ENCODE peak calls at places on chromosomes 4 and X, in eight cellular contexts. K is cardiac muscle cell, P is lung, B is epithelial cell of esophagus, T is nephron progenitor cell, J is mesothelial cell of epicardium, C is omental fat pad, V is K562. N is an unnamed sample.

GRCh38 chrX:345020-345925 is 26.7 kb upstream of the GTPBP6 start:
- DNase-seq in C (no peak), K (no peak), P (no peak), V (no peak), J (no peak), T (no peak), B (no peak), N (no peak)

GRCh38 chr4:54228064-54228527 is 997 bp upstream of the PDGFRA start:
- DNase-seq in T (peak), C (peak), J (peak), B (peak), V (peak), P (peak), K (peak), N (peak)

GRCh38 chr4:48780867-48781219 is 764 bp upstream of the FRYL start:
- DNase-seq in J (no peak), V (peak), B (peak), P (no peak), T (no peak), C (no peak), K (no peak), N (peak)

GRCh38 chr4:26050212-26050643 is 136.2 kb downstream of the SMIM20 start:
- DNase-seq in P (peak), J (no peak), C (peak), K (no peak), V (no peak), B (no peak), T (no peak), N (no peak)

GRCh38 chr4:183471960-183472708 is 27.7 kb downstream of the CDKN2AIP start:
- DNase-seq in K (peak), C (peak), P (peak), J (peak), T (peak), B (peak), V (peak), N (peak)

GRCh38 chr4:152698012-152698499 is 18.3 kb upstream of the TMEM154 start:
- DNase-seq in T (no peak), J (no peak), C (no peak), K (no peak), V (no peak), B (no peak), P (no peak), N (no peak)

GRCh38 chr4:4524364-4524763 is 17.5 kb downstream of the STX18 start:
- DNase-seq in J (no peak), B (no peak), P (no peak), C (no peak), V (peak), T (peak), K (peak), N (no peak)

GRCh38 chr4:151917145-151917775 is 156.5 kb upstream of the GATB start:
- DNase-seq in B (no peak), V (no peak), P (no peak), J (no peak), T (no peak), C (no peak), K (no peak), N (peak)

GRCh38 chr4:41124916-41125548 is 89.3 kb downstream of the APBB2 start:
- DNase-seq in J (no peak), P (peak), B (peak), V (no peak), T (no peak), C (no peak), K (no peak), N (no peak)

GRCh38 chr4:126986005-126986404 is 646.8 kb upstream of the INTU start:
- DNase-seq in T (no peak), C (no peak), P (no peak), V (no peak), B (no peak), K (no peak), J (no peak), N (no peak)

GRCh38 chrX:25527596-25527995 is 511.8 kb upstream of the ARX start:
- DNase-seq in B (no peak), J (no peak), K (no peak), T (no peak), P (no peak), C (no peak), V (no peak), N (no peak)

GRCh38 chr4:90833698-90834097 is 706.5 kb downstream of the CCSER1 start:
- DNase-seq in K (no peak), T (no peak), B (no peak), P (no peak), J (no peak), C (no peak), V (no peak), N (no peak)

GRCh38 chrX:56232221-56233082 is at the start of gene KLF8:
- DNase-seq in C (no peak), B (peak), P (peak), J (no peak), V (peak), T (peak), K (peak), N (no peak)

GRCh38 chrX:17375631-17376380 is 806 bp downstream of the NHS start:
- DNase-seq in J (peak), P (no peak), B (peak), V (no peak), C (no peak), T (peak), K (peak), N (no peak)

GRCh38 chr4:180541678-180542077 is 1701.5 kb upstream of the TENM3 start:
- DNase-seq in K (no peak), B (no peak), C (no peak), P (no peak), V (no peak), T (no peak), J (no peak), N (no peak)

GRCh38 chrX:727738-728621 is 97.4 kb downstream of the SHOX start:
- DNase-seq in B (no peak), C (no peak), K (peak), J (no peak), T (peak), V (peak), P (no peak), N (no peak)

DNA sequence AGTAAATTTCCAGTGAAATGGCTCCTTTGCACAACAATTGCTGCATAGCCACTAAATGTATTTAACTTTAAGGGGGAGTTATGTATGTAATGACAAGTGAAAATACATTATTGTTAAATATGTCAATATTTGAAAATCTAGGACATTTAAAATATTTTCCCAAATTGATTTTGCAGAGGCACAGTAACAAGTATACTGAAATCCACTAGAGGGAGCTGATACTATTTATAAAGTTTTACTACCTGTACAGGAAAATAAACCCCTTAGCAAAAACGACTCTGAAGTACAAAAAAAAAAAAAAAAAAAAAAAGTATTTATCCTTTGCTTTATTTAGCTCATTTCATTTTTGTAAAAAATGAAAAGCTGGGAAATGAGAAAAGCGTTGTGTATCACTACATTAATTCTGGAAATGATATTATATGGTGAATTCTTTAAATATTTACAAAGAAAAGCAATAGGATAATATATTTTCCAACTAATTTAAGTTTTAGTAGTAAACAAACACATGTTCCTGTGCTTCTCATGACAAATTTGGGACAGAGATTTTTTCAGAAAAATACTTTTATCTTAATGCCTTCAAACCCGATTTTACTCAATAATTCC is 727.7 kb downstream of the DMD start:
- DNase-seq in P (no peak), V (no peak), K (peak), B (no peak), J (no peak), C (no peak), T (no peak), N (no peak)
- TF ChIP-seq CTCF in P (no peak), V (no peak), K (no peak), B (peak), J (peak), C (no peak), T (peak), N (peak)

DNA sequence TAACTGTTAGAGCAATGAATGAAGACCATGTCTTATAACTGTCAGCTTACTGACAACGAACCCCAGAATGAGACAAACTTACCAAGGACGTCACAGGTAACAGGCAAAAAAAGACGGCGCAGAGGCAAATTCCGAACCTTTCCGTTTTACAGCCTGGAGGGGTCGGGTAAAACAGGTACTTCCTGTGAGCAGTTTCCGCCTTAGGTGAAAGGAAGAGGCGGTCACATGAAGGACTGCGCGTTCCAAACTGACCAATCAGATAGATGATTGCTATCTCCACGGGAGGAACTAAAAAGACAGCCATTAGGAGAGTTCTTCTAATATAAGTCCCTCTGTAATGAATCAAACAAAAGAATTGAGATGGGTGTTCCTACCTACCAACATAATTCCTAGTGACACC is at the start of gene COX7B2:
- DNase-seq in C (no peak), J (no peak), T (no peak), K (no peak), V (peak), B (no peak), P (no peak), N (no peak)
- TF ChIP-seq CTCF in C (no peak), J (no peak), T (no peak), K (no peak), V (no peak), B (no peak), P (no peak), N (no peak)

GRCh38 chr4:20825493-20825892 is 125.2 kb downstream of the PACRGL start:
- DNase-seq in V (no peak), K (no peak), P (no peak), B (peak), J (no peak), C (no peak), T (no peak), N (no peak)
- TF ChIP-seq CTCF in V (no peak), K (no peak), P (no peak), B (no peak), J (no peak), C (no peak), T (no peak), N (no peak)

DNA sequence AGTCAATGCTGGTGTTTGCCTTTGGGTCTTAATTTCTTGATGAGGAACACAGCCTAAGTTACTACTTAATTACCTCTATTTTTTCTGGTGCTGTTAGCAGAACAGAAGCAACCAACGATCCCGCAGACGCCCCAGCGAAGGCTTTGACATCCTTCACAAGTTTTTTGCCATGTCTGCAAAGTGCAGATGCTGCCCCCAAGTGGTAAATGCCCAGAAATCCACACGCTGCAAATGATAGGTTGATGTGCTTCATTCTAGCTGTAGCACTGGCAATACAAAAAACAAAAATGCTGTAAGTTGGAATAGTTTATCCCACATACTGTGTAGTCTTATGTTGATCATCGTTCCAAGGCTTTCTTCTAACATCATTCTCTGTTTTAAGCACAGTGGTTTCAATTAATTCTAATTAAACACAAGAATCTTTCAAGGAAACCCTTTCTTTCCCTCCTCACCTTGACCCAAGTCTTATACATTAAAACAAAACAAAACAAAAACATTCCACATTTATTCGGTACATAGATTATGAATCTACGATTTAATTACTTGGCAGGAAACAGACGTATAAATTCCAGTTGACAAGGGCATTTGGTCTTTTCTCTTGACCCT is 1.2 kb downstream of the PNPLA4 start:
- DNase-seq in T (peak), V (peak), K (peak), J (peak), P (peak), C (no peak), B (peak), N (peak)
- TF ChIP-seq CTCF in T (peak), V (peak), K (peak), J (peak), P (peak), C (no peak), B (peak), N (peak)

DNA sequence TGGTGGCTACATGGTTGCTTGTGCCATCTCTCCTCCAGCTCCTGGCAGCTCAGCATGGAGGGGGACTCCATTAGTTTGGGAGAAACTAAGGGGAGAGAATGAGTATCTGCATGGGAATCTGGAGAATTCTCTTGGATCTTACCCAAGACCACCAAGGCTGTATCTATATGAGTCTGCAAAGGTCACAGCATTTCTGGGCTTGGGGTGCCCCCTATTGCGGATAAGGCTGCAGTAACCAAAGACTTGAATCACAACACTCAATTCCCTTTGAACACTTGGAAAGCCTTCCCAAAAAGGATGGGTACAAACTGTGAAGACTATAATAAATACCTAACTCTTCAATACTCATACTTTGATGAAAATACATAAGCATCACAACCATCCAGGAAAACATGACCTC is 623.5 kb upstream of the NR3C2 start:
- DNase-seq in T (no peak), J (no peak), C (no peak), B (no peak), K (no peak), V (no peak), P (no peak), N (no peak)
- TF ChIP-seq CTCF in T (no peak), J (no peak), C (no peak), B (no peak), K (no peak), V (no peak), P (no peak), N (peak)

GRCh38 chrX:120450163-120450562 is 18.9 kb downstream of the LAMP2 start:
- DNase-seq in J (no peak), T (no peak), P (no peak), V (peak), K (peak), B (no peak), C (no peak), N (no peak)
- TF ChIP-seq CTCF in J (no peak), T (no peak), P (no peak), V (peak), K (peak), B (peak), C (no peak), N (peak)

DNA sequence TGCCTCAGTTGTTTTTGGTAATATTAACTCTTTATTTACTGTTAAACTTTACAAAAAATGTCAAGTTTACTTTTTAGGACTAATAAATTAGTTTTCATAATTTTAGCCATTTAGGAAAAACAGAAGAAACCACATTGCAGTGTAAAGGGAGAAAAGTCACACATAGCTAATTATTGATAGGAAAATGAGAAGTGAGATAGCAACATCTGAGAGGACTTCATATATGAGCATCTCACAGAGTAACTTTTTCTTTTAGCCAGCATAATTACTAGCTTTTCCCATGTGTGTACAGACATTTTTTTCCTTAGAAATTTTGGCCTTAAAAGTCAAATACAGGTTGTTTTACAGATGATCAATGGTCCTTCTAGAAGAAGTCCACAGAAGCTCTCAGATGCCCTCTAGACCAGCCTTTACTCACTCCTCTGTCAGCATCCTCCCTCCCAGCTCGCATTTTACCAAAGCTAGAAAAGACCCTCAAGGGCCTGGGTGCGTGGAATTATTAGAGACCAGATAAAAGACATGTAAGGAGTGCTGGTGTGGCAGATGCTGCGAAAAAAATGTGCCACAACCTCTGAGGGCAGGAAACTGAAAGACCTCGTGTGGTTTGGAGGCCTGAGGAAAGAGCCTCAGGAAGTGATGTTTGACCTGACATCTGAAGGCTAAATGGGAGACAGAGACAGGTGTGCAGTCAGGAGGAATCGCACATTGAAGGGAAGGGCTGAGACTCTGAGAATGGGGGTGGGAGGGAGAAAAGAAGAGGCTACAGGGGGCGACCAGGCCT is 156.9 kb downstream of the CBR4 start:
- DNase-seq in T (no peak), C (no peak), K (no peak), V (no peak), J (no peak), B (no peak), P (no peak), N (no peak)
- TF ChIP-seq CTCF in T (no peak), C (no peak), K (no peak), V (no peak), J (no peak), B (no peak), P (no peak), N (no peak)

GRCh38 chr4:85228264-85228663 is 246.7 kb upstream of the ARHGAP24 start:
- DNase-seq in B (no peak), J (no peak), V (peak), K (no peak), C (no peak), T (no peak), P (no peak), N (no peak)
- TF ChIP-seq CTCF in B (peak), J (no peak), V (peak), K (no peak), C (no peak), T (no peak), P (no peak), N (no peak)

GRCh38 chr4:8045909-8046308 is 106.2 kb upstream of the AFAP1 start:
- DNase-seq in V (no peak), P (no peak), B (no peak), T (no peak), J (no peak), C (no peak), K (no peak), N (no peak)
- TF ChIP-seq CTCF in V (no peak), P (no peak), B (no peak), T (no peak), J (no peak), C (no peak), K (no peak), N (no peak)